ENCODE peak calls at places on chromosomes 16 and 17, in eight cellular contexts. I is AG09309, M is mammary epithelial cell, S is lower leg skin, L is neural crest cell, D is cardiac fibroblast, K is heart left ventricle, E is neural progenitor cell. O is an unnamed sample.

GRCh38 chr16:66203476-66203875 is 163.0 kb upstream of the CDH5 start:
- DNase-seq in I (no peak), M (no peak), S (no peak), L (no peak), D (no peak), K (no peak), E (no peak), O (no peak)

GRCh38 chr17:38898812-38899348 is 26.5 kb upstream of the LASP1NB start:
- DNase-seq in I (no peak), M (no peak), S (no peak), L (no peak), D (no peak), K (peak; percentile 60), E (no peak), O (peak; percentile 95)

GRCh38 chr17:3768341-3768740 is 32.6 kb downstream of the ITGAE start:
- DNase-seq in I (no peak), M (no peak), S (no peak), L (no peak), D (no peak), K (no peak), E (no peak), O (no peak)

GRCh38 chr16:81550412-81550768 is 105.8 kb downstream of the CMIP start:
- DNase-seq in I (no peak), M (no peak), S (no peak), L (no peak), D (no peak), K (no peak), E (no peak), O (no peak)

GRCh38 chr17:32627233-32628008 is 140.6 kb downstream of the CDK5R1 start:
- DNase-seq in I (no peak), M (no peak), S (no peak), L (peak; percentile 26), D (peak; percentile 14), K (no peak), E (peak; percentile 91), O (no peak)

GRCh38 chr17:50181155-50181554 is 15.3 kb downstream of the SGCA start:
- DNase-seq in I (no peak), M (no peak), S (no peak), L (no peak), D (no peak), K (peak; percentile 17), E (no peak), O (no peak)

GRCh38 chr16:15897386-15897785 is 9.0 kb upstream of the CEP20 start:
- DNase-seq in I (no peak), M (no peak), S (no peak), L (no peak), D (no peak), K (no peak), E (no peak), O (no peak)

GRCh38 chr16:24645739-24646645 is 83.5 kb upstream of the TNRC6A start:
- DNase-seq in I (peak; percentile 99), M (peak; percentile 98), S (peak; percentile 42), L (no peak), D (peak; percentile 98), K (no peak), E (no peak), O (no peak)

GRCh38 chr16:85733839-85734170 is 17.1 kb downstream of the C16orf74 start:
- DNase-seq in I (no peak), M (no peak), S (no peak), L (peak; percentile 48), D (peak; percentile 32), K (no peak), E (peak; percentile 93), O (no peak)

GRCh38 chr17:77425791-77426641 is 285.2 kb downstream of the SEC14L1 start:
- DNase-seq in I (no peak), M (peak; percentile 82), S (no peak), L (no peak), D (peak; percentile 79), K (no peak), E (peak; percentile 34), O (no peak)

GRCh38 chr17:66636111-66636510 is 198.8 kb upstream of the CACNG5 start:
- DNase-seq in I (peak; percentile 16), M (peak; percentile 80), S (no peak), L (no peak), D (peak; percentile 27), K (no peak), E (no peak), O (no peak)

GRCh38 chr16:23378921-23379320 is 74.1 kb downstream of the COG7 start:
- DNase-seq in I (no peak), M (no peak), S (no peak), L (no peak), D (no peak), K (no peak), E (no peak), O (no peak)

GRCh38 chr16:30997887-30998711 is 12.3 kb downstream of the STX1B start:
- DNase-seq in I (no peak), M (peak; percentile 77), S (no peak), L (no peak), D (peak; percentile 57), K (no peak), E (no peak), O (no peak)

GRCh38 chr17:72974605-72975232 is 117.8 kb downstream of the SLC39A11 start:
- DNase-seq in I (no peak), M (peak; percentile 37), S (no peak), L (no peak), D (no peak), K (no peak), E (no peak), O (no peak)

GRCh38 chr17:49952209-49952911 is 16.6 kb upstream of the DLX4 start:
- DNase-seq in I (peak; percentile 5), M (peak; percentile 66), S (peak; percentile 83), L (peak; percentile 83), D (peak; percentile 77), K (peak; percentile 53), E (peak; percentile 91), O (peak; percentile 88)

GRCh38 chr16:9039208-9039607 is 52.2 kb upstream of the HAPSTR1 start:
- DNase-seq in I (no peak), M (no peak), S (no peak), L (no peak), D (peak; percentile 27), K (no peak), E (peak; percentile 23), O (no peak)

GRCh38 chr17:57685499-57686132 is 59.5 kb downstream of the CCDC182 start:
- DNase-seq in I (no peak), M (no peak), S (no peak), L (no peak), D (no peak), K (no peak), E (no peak), O (no peak)

GRCh38 chr17:51059781-51060180 is 60.9 kb downstream of the SPAG9 start:
- DNase-seq in I (no peak), M (no peak), S (no peak), L (no peak), D (peak; percentile 23), K (no peak), E (no peak), O (no peak)

GRCh38 chr16:75310541-75310940 is 59.1 kb upstream of the BCAR1 start:
- DNase-seq in I (no peak), M (no peak), S (no peak), L (no peak), D (no peak), K (no peak), E (no peak), O (no peak)

GRCh38 chr17:1487939-1488825 is 4.3 kb downstream of the MYO1C start:
- DNase-seq in I (peak; percentile 42), M (peak; percentile 71), S (peak; percentile 72), L (peak; percentile 79), D (peak; percentile 95), K (peak; percentile 90), E (peak; percentile 95), O (peak; percentile 87)

GRCh38 chr17:46977348-46977747 is 1.7 kb downstream of the RPRML start:
- DNase-seq in I (no peak), M (peak; percentile 46), S (no peak), L (peak; percentile 61), D (peak; percentile 27), K (no peak), E (peak; percentile 93), O (no peak)

GRCh38 chr16:83315271-83315670 is 492.5 kb upstream of the HSBP1 start:
- DNase-seq in I (no peak), M (no peak), S (no peak), L (no peak), D (no peak), K (no peak), E (no peak), O (no peak)

GRCh38 chr17:66837883-66838665 is 3.2 kb downstream of the CACNG5 start:
- DNase-seq in I (no peak), M (no peak), S (no peak), L (no peak), D (no peak), K (no peak), E (no peak), O (no peak)

GRCh38 chr17:18139949-18140348 is 31.4 kb downstream of the MYO15A start:
- DNase-seq in I (no peak), M (no peak), S (no peak), L (no peak), D (peak; percentile 32), K (no peak), E (peak; percentile 32), O (peak; percentile 74)

GRCh38 chr17:52170963-52171572 is 12.6 kb upstream of the CA10 start:
- DNase-seq in I (no peak), M (peak; percentile 33), S (no peak), L (peak; percentile 39), D (peak; percentile 9), K (no peak), E (peak; percentile 60), O (no peak)
- TF ChIP-seq CTCF in I (peak; percentile 19), M (peak; percentile 95), S (no peak), L (peak; percentile 76), D (peak; percentile 34), K (peak; percentile 46), E (peak; percentile 76), O (no peak)

DNA sequence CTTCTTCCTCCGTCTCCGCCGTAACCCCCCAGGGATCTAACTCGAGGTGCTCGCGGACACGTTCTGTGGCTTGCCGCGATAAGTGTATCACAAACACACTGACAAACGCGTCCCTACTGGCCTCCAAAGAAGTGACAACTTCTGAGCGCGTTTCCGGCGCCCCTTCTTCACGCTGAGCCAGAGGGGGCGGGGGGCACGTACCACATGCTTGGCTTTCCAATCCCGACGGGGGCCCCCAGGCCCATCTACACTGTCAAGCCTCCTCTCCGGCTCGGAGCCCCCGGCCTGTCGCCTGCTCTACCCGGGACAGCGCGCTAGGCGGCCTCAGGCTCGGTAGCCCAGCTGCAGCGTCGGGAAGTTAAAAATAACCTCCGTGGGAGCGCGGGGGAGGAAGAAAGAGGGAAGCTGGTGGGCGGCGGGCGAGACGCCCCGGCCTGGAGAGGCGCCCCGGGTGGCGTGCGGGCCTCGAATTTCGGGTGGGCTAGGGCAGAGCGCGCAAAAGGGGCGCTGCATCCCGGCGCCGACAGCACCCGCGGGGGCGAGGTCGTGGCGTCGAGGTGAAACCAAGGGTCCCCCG is 676 bp upstream of the SPHK1 start:
- DNase-seq in I (no peak), M (no peak), S (no peak), L (peak; percentile 45), D (peak; percentile 60), K (peak; percentile 71), E (peak; percentile 74), O (peak; percentile 73)
- TF ChIP-seq CTCF in I (peak; percentile 26), M (peak; percentile 19), S (no peak), L (peak; percentile 51), D (peak; percentile 35), K (peak; percentile 34), E (peak; percentile 33), O (no peak)

GRCh38 chr17:16140854-16141253 is 74.5 kb downstream of the NCOR1 start:
- DNase-seq in I (no peak), M (no peak), S (no peak), L (no peak), D (no peak), K (no peak), E (no peak), O (no peak)
- TF ChIP-seq CTCF in I (no peak), M (no peak), S (no peak), L (no peak), D (no peak), K (no peak), E (no peak), O (no peak)

GRCh38 chr16:19288872-19289799 is 3.6 kb downstream of the CLEC19A start:
- DNase-seq in I (no peak), M (no peak), S (no peak), L (no peak), D (no peak), K (no peak), E (peak; percentile 36), O (no peak)
- TF ChIP-seq CTCF in I (no peak), M (no peak), S (no peak), L (no peak), D (no peak), K (no peak), E (no peak), O (no peak)